ENCODE peak calls at places on chromosomes 13 and 19, in nine cellular contexts. L is pancreas; C is ascending aorta; A is CD4-positive, alpha-beta T cell; T is body of pancreas; R is heart right ventricle; K is HFF-Myc; M is AG04449; U is osteocyte. H is an unnamed sample.

GRCh38 chr13:42970824-42971669 is 21.0 kb downstream of the EPSTI1 start:
- DNase-seq in U (no peak), K (peak), A (peak), M (no peak), C (no peak), R (no peak), L (no peak), T (peak), H (no peak)

GRCh38 chr19:40677156-40677555 is 13.3 kb downstream of the NUMBL start:
- DNase-seq in A (no peak), M (no peak), R (no peak), K (no peak), U (no peak), T (no peak), C (no peak), L (no peak), H (no peak)

GRCh38 chr19:3370214-3370720 is 3.9 kb downstream of the NFIC start:
- DNase-seq in C (no peak), L (no peak), M (no peak), K (no peak), U (no peak), T (no peak), A (no peak), R (no peak), H (no peak)

GRCh38 chr13:29754486-29754806 is 96.0 kb downstream of the UBL3 start:
- DNase-seq in R (no peak), C (no peak), A (no peak), K (no peak), M (no peak), U (no peak), L (no peak), T (no peak), H (no peak)

GRCh38 chr13:113178070-113178895 is 19.8 kb downstream of the PROZ start:
- DNase-seq in T (no peak), A (no peak), R (no peak), L (no peak), C (no peak), K (peak), M (peak), U (peak), H (peak)

GRCh38 chr13:36680918-36681317 is 7.1 kb downstream of the SERTM1 start:
- DNase-seq in K (no peak), T (no peak), U (no peak), A (no peak), C (no peak), R (no peak), L (no peak), M (no peak), H (no peak)

GRCh38 chr13:76470991-76471390 is 415.2 kb downstream of the KCTD12 start:
- DNase-seq in L (no peak), K (no peak), C (no peak), M (no peak), T (no peak), A (no peak), U (no peak), R (no peak), H (no peak)

GRCh38 chr13:41199061-41199460 is 4.7 kb upstream of the KBTBD7 start:
- DNase-seq in U (no peak), A (no peak), C (no peak), M (no peak), R (no peak), L (no peak), T (no peak), K (no peak), H (no peak)

GRCh38 chr19:10587022-10587838 is at the start of gene AP1M2:
- DNase-seq in L (peak), C (no peak), A (no peak), U (no peak), R (no peak), M (no peak), K (no peak), T (peak), H (no peak)

GRCh38 chr19:55209430-55210119 is at the start of gene PTPRH:
- DNase-seq in T (peak), C (no peak), K (no peak), M (no peak), R (no peak), A (no peak), U (no peak), L (peak), H (no peak)

GRCh38 chr13:49976314-49977258 is 20.3 kb upstream of the TRIM13 start:
- DNase-seq in R (peak), A (peak), U (peak), K (peak), T (peak), C (peak), M (no peak), L (peak), H (peak)

DNA sequence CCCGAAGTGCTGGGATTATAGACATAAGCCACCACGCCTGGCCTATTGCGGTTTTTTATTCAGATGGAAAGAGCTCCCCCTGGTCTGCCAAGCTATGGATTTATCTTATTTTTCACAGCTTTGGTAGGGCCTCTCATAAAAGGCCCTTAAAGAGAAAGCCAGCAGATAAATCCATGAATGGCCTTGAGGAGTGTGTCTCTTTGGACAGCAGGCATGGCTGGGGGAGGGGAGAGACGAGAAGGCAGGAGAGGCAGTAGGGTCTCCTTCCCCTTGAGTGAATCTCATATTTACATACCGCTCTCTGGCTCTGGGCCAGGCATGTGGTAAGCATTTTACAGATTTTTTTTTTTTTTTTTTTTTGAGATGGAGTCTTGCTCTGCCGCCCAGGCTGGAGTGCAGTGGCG is 25.2 kb downstream of the MARK4 start:
- DNase-seq in A (no peak), U (no peak), R (no peak), L (no peak), M (no peak), T (no peak), C (no peak), K (peak), H (no peak)
- TF ChIP-seq CTCF in A (no peak), U (no peak), R (no peak), L (no peak), M (no peak), T (no peak), C (no peak), K (no peak), H (no peak)

GRCh38 chr19:38849746-38850230 is at the start of gene HNRNPL:
- DNase-seq in K (no peak), M (no peak), T (no peak), C (no peak), L (peak), U (no peak), R (no peak), A (peak), H (no peak)
- TF ChIP-seq CTCF in K (peak), M (peak), T (peak), C (peak), L (peak), U (peak), R (peak), A (peak), H (peak)

GRCh38 chr13:109761695-109762094 is 24.7 kb downstream of the IRS2 start:
- DNase-seq in U (no peak), A (no peak), T (no peak), L (no peak), M (no peak), C (no peak), R (no peak), K (no peak), H (no peak)

GRCh38 chr13:109762791-109763190 is 23.6 kb downstream of the IRS2 start:
- DNase-seq in K (no peak), R (no peak), T (no peak), C (no peak), A (no peak), L (no peak), M (no peak), U (peak), H (no peak)

GRCh38 chr13:109764045-109764444 is 22.3 kb downstream of the IRS2 start:
- DNase-seq in U (no peak), T (no peak), K (no peak), R (no peak), A (no peak), L (no peak), M (no peak), C (no peak), H (no peak)

GRCh38 chr13:109767023-109767422 is 19.4 kb downstream of the IRS2 start:
- DNase-seq in L (no peak), R (no peak), A (no peak), M (no peak), T (no peak), U (no peak), K (no peak), C (no peak), H (no peak)

DNA sequence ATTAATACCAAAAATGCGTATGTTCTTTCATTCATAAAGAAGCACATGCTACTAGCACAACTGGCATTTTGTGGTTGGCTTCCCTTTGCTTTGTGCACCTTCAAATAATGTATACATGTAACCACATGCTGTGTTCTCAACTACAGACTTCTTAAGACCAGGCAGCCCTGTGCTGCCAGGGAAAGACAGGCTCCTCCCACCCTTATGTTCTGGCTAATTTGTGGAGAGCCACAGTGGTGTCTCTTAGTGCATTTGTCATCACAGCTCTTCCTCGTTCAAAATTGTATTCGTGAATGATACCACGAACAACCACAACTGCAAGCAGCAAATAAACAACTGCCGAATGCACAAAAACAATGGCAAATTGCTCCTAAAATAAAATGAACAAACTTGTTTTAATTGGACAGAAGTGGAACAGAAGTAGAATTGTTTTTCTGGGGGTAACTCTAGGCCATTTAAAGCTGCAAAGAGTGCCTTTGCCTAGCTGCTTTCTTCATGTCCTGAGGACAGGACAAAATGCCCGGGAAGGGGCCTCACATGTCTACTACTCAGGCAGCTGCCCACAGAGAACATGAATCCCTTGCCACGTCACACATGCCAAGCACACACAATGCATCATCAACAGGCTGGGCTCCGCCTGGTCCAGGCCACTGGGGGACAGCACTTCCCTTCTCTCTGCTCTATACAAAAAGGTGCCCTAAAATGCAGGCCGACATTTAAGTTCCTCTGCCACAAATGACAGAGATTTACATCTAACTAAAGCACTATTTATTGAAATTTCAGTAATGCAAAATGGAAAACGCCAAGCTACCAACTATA is 21.7 kb downstream of the IRS2 start:
- DNase-seq in U (no peak), A (no peak), L (no peak), K (no peak), C (no peak), M (no peak), R (no peak), T (no peak), H (no peak)
- TF ChIP-seq CTCF in U (no peak), A (peak), L (no peak), K (peak), C (no peak), M (peak), R (peak), T (no peak), H (peak)

GRCh38 chr19:17243854-17244617 is 1.7 kb downstream of the NR2F6 start:
- DNase-seq in U (no peak), M (no peak), L (peak), K (no peak), C (peak), A (no peak), T (peak), R (peak), H (no peak)

GRCh38 chr19:17240855-17241399 is 4.8 kb downstream of the NR2F6 start:
- DNase-seq in R (no peak), U (no peak), L (no peak), A (no peak), M (no peak), T (no peak), K (no peak), C (no peak), H (no peak)

GRCh38 chr19:17243340-17243853 is 2.3 kb downstream of the NR2F6 start:
- DNase-seq in M (no peak), U (no peak), C (no peak), T (peak), K (no peak), R (no peak), A (no peak), L (no peak), H (no peak)

GRCh38 chr19:17244618-17245534 is 843 bp downstream of the NR2F6 start:
- DNase-seq in L (peak), U (no peak), C (no peak), M (no peak), A (no peak), R (no peak), K (no peak), T (peak), H (no peak)

GRCh38 chr19:17242431-17243208 is 3.1 kb downstream of the NR2F6 start:
- DNase-seq in C (no peak), A (no peak), T (no peak), L (no peak), K (no peak), M (no peak), U (no peak), R (no peak), H (no peak)
- TF ChIP-seq CTCF in C (no peak), A (no peak), T (no peak), L (no peak), K (no peak), M (no peak), U (no peak), R (no peak), H (no peak)

DNA sequence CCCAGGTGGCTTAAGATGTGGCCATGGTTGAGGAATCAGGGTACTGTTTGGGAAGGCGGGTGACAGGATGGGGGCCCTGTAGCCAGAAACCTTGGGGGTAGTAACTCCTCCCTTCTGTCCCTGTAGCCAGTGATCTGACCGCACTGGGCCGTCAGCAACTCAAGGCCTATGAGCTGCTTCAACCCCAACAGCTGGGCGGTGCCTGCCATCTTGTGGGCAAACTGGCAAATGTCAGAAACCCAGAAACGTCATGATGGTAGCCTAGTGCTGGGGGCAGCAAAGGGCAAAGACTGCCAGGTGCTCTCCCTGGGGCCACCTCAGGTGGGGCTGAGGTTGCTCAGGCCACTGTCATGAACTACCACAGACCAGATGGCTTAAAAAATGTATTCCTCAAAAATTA is 3.5 kb downstream of the COPE start:
- DNase-seq in T (peak), A (peak), K (no peak), M (no peak), C (no peak), U (no peak), R (no peak), L (peak), H (no peak)
- TF ChIP-seq CTCF in T (peak), A (no peak), K (peak), M (peak), C (no peak), U (peak), R (peak), L (no peak), H (peak)

GRCh38 chr13:64054306-64054705 is 2638.7 kb upstream of the PCDH20 start:
- DNase-seq in L (no peak), R (no peak), M (no peak), C (no peak), T (no peak), K (no peak), U (no peak), A (no peak), H (no peak)

GRCh38 chr13:64057372-64058020 is 2641.8 kb upstream of the PCDH20 start:
- DNase-seq in T (no peak), K (no peak), C (no peak), U (no peak), A (no peak), L (no peak), M (no peak), R (no peak), H (no peak)

GRCh38 chr13:64051278-64051677 is 2635.6 kb upstream of the PCDH20 start:
- DNase-seq in R (no peak), L (no peak), A (no peak), K (no peak), M (no peak), U (no peak), C (no peak), T (no peak), H (no peak)

DNA sequence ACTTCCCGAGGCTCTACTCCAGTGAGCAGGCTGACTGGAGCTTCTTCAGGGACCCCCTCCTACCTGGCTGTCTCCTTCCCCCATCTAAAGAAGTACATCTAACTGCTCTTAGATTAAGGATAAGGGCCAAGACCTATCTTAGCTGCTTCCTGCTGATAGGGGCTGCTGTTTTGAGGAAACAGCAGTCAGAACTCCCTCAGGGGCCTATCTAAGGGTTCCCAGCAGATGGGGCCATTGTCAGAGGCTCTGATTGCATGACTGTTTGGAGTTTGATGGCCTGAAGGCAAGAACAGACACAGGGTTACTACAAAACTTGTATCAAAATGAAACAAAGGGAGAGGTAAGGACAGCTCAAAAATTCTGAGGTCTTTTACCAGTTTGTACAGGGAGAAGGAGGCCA is 2636.9 kb upstream of the PCDH20 start:
- DNase-seq in T (no peak), M (no peak), U (no peak), R (no peak), A (no peak), K (no peak), C (no peak), L (no peak), H (no peak)
- TF ChIP-seq CTCF in T (no peak), M (no peak), U (no peak), R (no peak), A (no peak), K (no peak), C (no peak), L (no peak), H (no peak)

GRCh38 chr13:24891476-24892108 is 127.6 kb downstream of the RNF17 start:
- DNase-seq in M (no peak), U (no peak), L (no peak), R (no peak), K (no peak), T (no peak), A (no peak), C (no peak), H (no peak)

GRCh38 chr13:24894972-24895300 is 131.0 kb downstream of the RNF17 start:
- DNase-seq in M (no peak), K (no peak), A (no peak), U (no peak), T (no peak), L (no peak), R (no peak), C (no peak), H (no peak)

GRCh38 chr13:24892844-24893243 is 128.9 kb downstream of the RNF17 start:
- DNase-seq in T (no peak), U (no peak), C (no peak), A (no peak), M (no peak), K (no peak), L (no peak), R (no peak), H (no peak)

GRCh38 chr13:24894277-24894971 is 130.5 kb downstream of the RNF17 start:
- DNase-seq in R (no peak), M (no peak), C (no peak), K (no peak), L (no peak), A (no peak), U (no peak), T (no peak), H (no peak)

DNA sequence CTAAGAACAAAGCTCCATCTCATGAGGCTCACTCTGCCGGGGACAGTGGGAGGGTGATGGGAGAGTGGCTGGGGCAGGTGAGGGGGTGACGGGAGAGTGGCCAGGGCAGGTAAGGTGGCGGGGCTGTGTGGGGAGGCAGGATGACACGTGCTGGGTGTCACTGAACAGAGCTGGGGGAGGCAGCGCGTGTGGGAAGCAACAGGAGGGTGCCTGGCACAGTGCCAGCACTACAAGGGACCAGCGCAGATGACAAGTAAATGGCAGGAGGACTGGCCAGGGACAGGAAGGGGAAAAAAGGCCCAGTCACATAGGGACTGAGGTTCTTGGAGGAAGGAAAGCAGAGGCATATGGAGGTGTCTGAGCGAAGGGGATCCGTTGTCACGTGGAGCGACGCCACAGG is 129.9 kb downstream of the RNF17 start:
- DNase-seq in R (no peak), M (no peak), A (no peak), C (no peak), L (no peak), U (no peak), K (no peak), T (no peak), H (no peak)
- TF ChIP-seq CTCF in R (no peak), M (no peak), A (no peak), C (no peak), L (no peak), U (no peak), K (no peak), T (no peak), H (no peak)